ENCODE peak calls at places on chromosomes 12 and 14, in four cellular contexts. X is H9, U is tibial artery, L is mucosa of descending colon. S is an unnamed sample.

GRCh38 chr14:37253905-37254304 is 56.2 kb downstream of the MIPOL1 start:
- DNase-seq in X (no peak), U (no peak), L (no peak), S (no peak)

GRCh38 chr12:65977384-65977783 is 153.1 kb downstream of the HMGA2 start:
- DNase-seq in X (no peak), U (no peak), L (no peak), S (no peak)

GRCh38 chr14:69501362-69501964 is 16.9 kb downstream of the PLEKHD1 start:
- DNase-seq in X (no peak), U (no peak), L (no peak), S (peak; percentile 31)

GRCh38 chr14:100862277-100862676 is 36.4 kb downstream of the MEG3 start:
- DNase-seq in X (no peak), U (no peak), L (peak; percentile 6), S (no peak)

GRCh38 chr14:31377433-31377832 is 42.9 kb downstream of the HEATR5A start:
- DNase-seq in X (no peak), U (no peak), L (no peak), S (no peak)

GRCh38 chr12:21296751-21297406 is 37.8 kb downstream of the SLCO1A2 start:
- DNase-seq in X (no peak), U (no peak), L (no peak), S (no peak)

GRCh38 chr12:14272954-14273910 is 92.2 kb upstream of the ATF7IP start:
- DNase-seq in X (no peak), U (no peak), L (no peak), S (no peak)

GRCh38 chr14:58919262-58919661 is 269.2 kb upstream of the DAAM1 start:
- DNase-seq in X (no peak), U (no peak), L (no peak), S (no peak)

GRCh38 chr14:102694530-102695171 is 82.6 kb upstream of the TRAF3 start:
- DNase-seq in X (peak; percentile 59), U (peak; percentile 61), L (no peak), S (peak; percentile 3)

GRCh38 chr12:100375023-100375737 is 18.3 kb downstream of the SLC17A8 start:
- DNase-seq in X (no peak), U (peak; percentile 58), L (peak; percentile 52), S (peak; percentile 51)

GRCh38 chr14:46840971-46841729 is 189.6 kb upstream of the RPL10L start:
- DNase-seq in X (no peak), U (no peak), L (no peak), S (peak; percentile 42)

GRCh38 chr14:79629372-79629771 is 581.9 kb downstream of the DIO2 start:
- DNase-seq in X (no peak), U (no peak), L (no peak), S (no peak)

GRCh38 chr12:124862768-124863408 is 776 bp downstream of the SCARB1 start:
- DNase-seq in X (no peak), U (no peak), L (no peak), S (no peak)

GRCh38 chr14:35140718-35141581 is 18.6 kb downstream of the PRORP start:
- DNase-seq in X (no peak), U (no peak), L (no peak), S (no peak)

GRCh38 chr12:3947781-3948180 is 74.6 kb upstream of the PARP11 start:
- DNase-seq in X (no peak), U (no peak), L (no peak), S (no peak)

GRCh38 chr14:92391746-92392145 is 68.8 kb downstream of the SLC24A4 start:
- DNase-seq in X (no peak), U (no peak), L (no peak), S (no peak)

GRCh38 chr14:100731011-100731670 is 4.4 kb downstream of the DLK1 start:
- DNase-seq in X (no peak), U (no peak), L (no peak), S (no peak)

GRCh38 chr12:87231818-87232217 is 797.4 kb downstream of the C12orf50 start:
- DNase-seq in X (no peak), U (no peak), L (no peak), S (no peak)

GRCh38 chr12:126811401-126811800 is 1455.6 kb upstream of the TMEM132C start:
- DNase-seq in X (no peak), U (no peak), L (no peak), S (no peak)

GRCh38 chr14:76937181-76938091 is 91.1 kb downstream of the IRF2BPL start:
- DNase-seq in X (no peak), U (peak; percentile 50), L (no peak), S (no peak)

GRCh38 chr12:79420146-79420618 is 270.6 kb downstream of the PAWR start:
- DNase-seq in X (no peak), U (no peak), L (no peak), S (no peak)

GRCh38 chr12:125131958-125132357 is 66.7 kb downstream of the AACS start:
- DNase-seq in X (no peak), U (no peak), L (no peak), S (no peak)

GRCh38 chr12:2722806-2723205 is 72.0 kb upstream of the FKBP4 start:
- DNase-seq in X (no peak), U (no peak), L (no peak), S (no peak)

GRCh38 chr12:119486599-119487154 is 106.9 kb upstream of the TMEM233 start:
- DNase-seq in X (peak; percentile 76), U (no peak), L (no peak), S (no peak)

GRCh38 chr14:89378119-89378518 is 38.9 kb downstream of the FOXN3 start:
- DNase-seq in X (no peak), U (no peak), L (no peak), S (no peak)

GRCh38 chr12:1616233-1617066 is 12.6 kb upstream of the WNT5B start:
- DNase-seq in X (no peak), U (no peak), L (no peak), S (no peak)

GRCh38 chr12:65882504-65882903 is 58.2 kb downstream of the HMGA2 start:
- DNase-seq in X (no peak), U (no peak), L (no peak), S (no peak)

GRCh38 chr12:26265606-26266005 is 70.2 kb downstream of the SSPN start:
- DNase-seq in X (no peak), U (no peak), L (no peak), S (no peak)

GRCh38 chr14:85529803-85530574 is at the start of gene FLRT2:
- DNase-seq in X (peak; percentile 61), U (peak; percentile 72), L (peak; percentile 31), S (no peak)

GRCh38 chr12:2856051-2856450 is 788 bp downstream of the TEX52 start:
- DNase-seq in X (no peak), U (no peak), L (no peak), S (no peak)

GRCh38 chr14:49549881-49550280 is 36.3 kb downstream of the RPS29 start:
- DNase-seq in X (peak; percentile 54), U (no peak), L (no peak), S (no peak)

GRCh38 chr12:131940121-131940520 is 9.6 kb upstream of the EP400 start:
- DNase-seq in X (no peak), U (no peak), L (no peak), S (no peak)

GRCh38 chr14:76343386-76343785 is 32.6 kb upstream of the ESRRB start:
- DNase-seq in X (no peak), U (no peak), L (no peak), S (no peak)

GRCh38 chr14:95330591-95331370 is 11.1 kb upstream of the CLMN start:
- DNase-seq in X (no peak), U (no peak), L (no peak), S (no peak)

GRCh38 chr14:95562892-95563685 is 28.2 kb downstream of the GLRX5 start:
- DNase-seq in X (no peak), U (no peak), L (no peak), S (no peak)

GRCh38 chr14:52694761-52695480 is 437 bp downstream of the ERO1A start:
- DNase-seq in X (no peak), U (no peak), L (peak; percentile 72), S (no peak)

S was measured in hypothalamus.